ENCODE peak calls at places on chromosomes 13 and 19, in five cellular contexts. One of them, this sample, is unnamed. For H3K36me3, the result is how much of the 10 kb centered on the place peaks cover.

GRCh38 chr13:80509264-80509663 is 168.3 kb upstream of the SPRY2 start:
- DNase-seq in transverse colon: no peak
- DNase-seq in breast epithelium: no peak
- DNase-seq in H1: no peak
- DNase-seq in K562: no peak
- DNase-seq in this sample: no peak

GRCh38 chr13:31015207-31015606 is 82.8 kb downstream of the TEX26 start:
- DNase-seq in transverse colon: no peak
- DNase-seq in breast epithelium: no peak
- DNase-seq in H1: no peak
- DNase-seq in K562: no peak
- DNase-seq in this sample: no peak

GRCh38 chr19:34418300-34418699 is 9.9 kb upstream of the UBA2 start:
- DNase-seq in transverse colon: no peak
- DNase-seq in breast epithelium: no peak
- DNase-seq in H1: no peak
- DNase-seq in K562: no peak
- DNase-seq in this sample: no peak

GRCh38 chr19:661427-662196 is 1.4 kb downstream of the RNF126 start:
- DNase-seq in transverse colon: peak
- DNase-seq in breast epithelium: no peak
- DNase-seq in H1: no peak
- DNase-seq in K562: peak
- DNase-seq in this sample: peak

GRCh38 chr13:104773775-104774174 is 1707.6 kb upstream of the SLC10A2 start:
- DNase-seq in transverse colon: no peak
- DNase-seq in breast epithelium: no peak
- DNase-seq in H1: peak
- DNase-seq in K562: peak
- DNase-seq in this sample: no peak

GRCh38 chr13:30172593-30173300 is 134.6 kb downstream of the KATNAL1 start:
- DNase-seq in transverse colon: no peak
- DNase-seq in breast epithelium: no peak
- DNase-seq in H1: no peak
- DNase-seq in K562: no peak
- DNase-seq in this sample: no peak

GRCh38 chr13:85412448-85412847 is 386.8 kb downstream of the SLITRK6 start:
- DNase-seq in transverse colon: no peak
- DNase-seq in breast epithelium: no peak
- DNase-seq in H1: no peak
- DNase-seq in K562: no peak
- DNase-seq in this sample: no peak

GRCh38 chr19:35946203-35946602 is 10.0 kb downstream of the LRFN3 start:
- DNase-seq in transverse colon: no peak
- DNase-seq in breast epithelium: no peak
- DNase-seq in H1: no peak
- DNase-seq in K562: no peak
- DNase-seq in this sample: no peak

GRCh38 chr19:49335071-49335783 is at the start of gene CD37:
- DNase-seq in transverse colon: peak
- DNase-seq in breast epithelium: peak
- DNase-seq in H1: no peak
- DNase-seq in K562: peak
- DNase-seq in this sample: peak

GRCh38 chr19:44552324-44552723 is 22.8 kb upstream of the CEACAM20 start:
- DNase-seq in transverse colon: peak
- DNase-seq in breast epithelium: no peak
- DNase-seq in H1: peak
- DNase-seq in K562: peak
- DNase-seq in this sample: no peak

GRCh38 chr13:105058517-105058916 is 1476.9 kb downstream of the EFNB2 start:
- DNase-seq in transverse colon: no peak
- DNase-seq in breast epithelium: no peak
- DNase-seq in H1: no peak
- DNase-seq in K562: no peak
- DNase-seq in this sample: no peak

GRCh38 chr19:15900504-15900903 is 2.6 kb upstream of the CYP4F2 start:
- DNase-seq in transverse colon: no peak
- DNase-seq in breast epithelium: no peak
- DNase-seq in H1: no peak
- DNase-seq in K562: no peak
- DNase-seq in this sample: no peak

GRCh38 chr13:79874396-79875360 is 393.7 kb downstream of the NDFIP2 start:
- DNase-seq in transverse colon: no peak
- DNase-seq in breast epithelium: no peak
- DNase-seq in H1: no peak
- DNase-seq in K562: no peak
- DNase-seq in this sample: no peak

GRCh38 chr13:105202384-105202783 is 1333.1 kb downstream of the EFNB2 start:
- DNase-seq in transverse colon: no peak
- DNase-seq in breast epithelium: no peak
- DNase-seq in H1: no peak
- DNase-seq in K562: no peak
- DNase-seq in this sample: no peak

GRCh38 chr13:30934803-30935202 is 2.3 kb downstream of the TEX26 start:
- DNase-seq in transverse colon: no peak
- DNase-seq in breast epithelium: no peak
- DNase-seq in H1: no peak
- DNase-seq in K562: no peak
- DNase-seq in this sample: no peak

GRCh38 chr13:33745370-33746324 is 72.3 kb upstream of the RFC3 start:
- DNase-seq in transverse colon: peak
- DNase-seq in breast epithelium: no peak
- DNase-seq in H1: no peak
- DNase-seq in K562: no peak
- DNase-seq in this sample: no peak

GRCh38 chr19:42175952-42176648 is 41.4 kb downstream of the DEDD2 start:
- DNase-seq in transverse colon: no peak
- DNase-seq in breast epithelium: no peak
- DNase-seq in H1: no peak
- DNase-seq in K562: no peak
- DNase-seq in this sample: no peak

GRCh38 chr13:39655041-39655568 is 357 bp upstream of the COG6 start:
- DNase-seq in transverse colon: no peak
- DNase-seq in breast epithelium: no peak
- DNase-seq in H1: no peak
- DNase-seq in K562: peak
- DNase-seq in this sample: no peak

GRCh38 chr19:36688058-36688457 is 646 bp downstream of the ZNF567 start:
- DNase-seq in transverse colon: no peak
- DNase-seq in breast epithelium: no peak
- DNase-seq in H1: no peak
- DNase-seq in K562: no peak
- DNase-seq in this sample: no peak

GRCh38 chr13:28299941-28300340 is 161.6 kb downstream of the PAN3 start:
- DNase-seq in transverse colon: no peak
- DNase-seq in breast epithelium: no peak
- DNase-seq in H1: no peak
- DNase-seq in K562: no peak
- DNase-seq in this sample: no peak

GRCh38 chr19:11338569-11339253 is 746 bp downstream of the RAB3D start:
- DNase-seq in transverse colon: no peak
- DNase-seq in breast epithelium: no peak
- DNase-seq in H1: no peak
- DNase-seq in K562: no peak
- DNase-seq in this sample: no peak

GRCh38 chr19:39845621-39846175 is 481 bp downstream of the FBL start:
- DNase-seq in transverse colon: no peak
- DNase-seq in breast epithelium: no peak
- DNase-seq in H1: no peak
- DNase-seq in K562: peak
- DNase-seq in this sample: no peak

GRCh38 chr13:28046981-28047380 is 53.4 kb downstream of the FLT3 start:
- DNase-seq in transverse colon: no peak
- DNase-seq in breast epithelium: no peak
- DNase-seq in H1: no peak
- DNase-seq in K562: no peak
- DNase-seq in this sample: no peak

GRCh38 chr13:99693351-99693750 is 192.1 kb downstream of the TM9SF2 start:
- DNase-seq in transverse colon: no peak
- DNase-seq in breast epithelium: no peak
- DNase-seq in H1: no peak
- DNase-seq in K562: peak
- DNase-seq in this sample: no peak

GRCh38 chr13:106182404-106182803 is 353.1 kb downstream of the EFNB2 start:
- DNase-seq in transverse colon: no peak
- DNase-seq in breast epithelium: no peak
- DNase-seq in H1: no peak
- DNase-seq in K562: no peak
- DNase-seq in this sample: no peak

GRCh38 chr19:33302974-33303790 is 848 bp upstream of the CEBPA start:
- DNase-seq in transverse colon: peak
- DNase-seq in breast epithelium: peak
- DNase-seq in H1: peak
- DNase-seq in K562: no peak
- DNase-seq in this sample: peak

GRCh38 chr19:7622933-7623685 is 6.2 kb downstream of the XAB2 start:
- DNase-seq in transverse colon: no peak
- DNase-seq in breast epithelium: no peak
- DNase-seq in H1: peak
- DNase-seq in K562: peak
- DNase-seq in this sample: no peak

GRCh38 chr13:99978781-99979452 is 2.7 kb upstream of the ZIC2 start:
- DNase-seq in transverse colon: no peak
- DNase-seq in breast epithelium: no peak
- DNase-seq in H1: peak
- DNase-seq in K562: no peak
- DNase-seq in this sample: no peak

GRCh38 chr19:36573948-36574726 is 1.0 kb upstream of the ZNF529 start:
- DNase-seq in transverse colon: peak
- DNase-seq in breast epithelium: no peak
- DNase-seq in H1: no peak
- DNase-seq in K562: peak
- DNase-seq in this sample: no peak

GRCh38 chr19:45169602-45170001 is 8.4 kb downstream of the TRAPPC6A start:
- DNase-seq in transverse colon: no peak
- DNase-seq in breast epithelium: no peak
- DNase-seq in H1: no peak
- DNase-seq in K562: no peak
- DNase-seq in this sample: no peak

GRCh38 chr19:50496189-50497029 is 14.6 kb downstream of the JOSD2 start:
- DNase-seq in transverse colon: no peak
- DNase-seq in breast epithelium: no peak
- DNase-seq in H1: no peak
- DNase-seq in K562: no peak
- DNase-seq in this sample: peak

GRCh38 chr19:4075373-4075772 is 8.7 kb upstream of the ZBTB7A start:
- DNase-seq in transverse colon: no peak
- DNase-seq in breast epithelium: no peak
- DNase-seq in H1: no peak
- DNase-seq in K562: no peak
- DNase-seq in this sample: no peak

GRCh38 chr19:53977991-53978731 is 13.3 kb upstream of the CACNG6 start:
- DNase-seq in transverse colon: no peak
- DNase-seq in breast epithelium: no peak
- DNase-seq in H1: peak
- DNase-seq in K562: peak
- DNase-seq in this sample: no peak

GRCh38 chr13:28741080-28741479 is 22.3 kb upstream of the SLC46A3 start:
- DNase-seq in transverse colon: no peak
- DNase-seq in breast epithelium: no peak
- DNase-seq in H1: no peak
- DNase-seq in K562: no peak
- DNase-seq in this sample: no peak

GRCh38 chr13:49450105-49450819 is 6.2 kb downstream of the SETDB2 start:
- DNase-seq in transverse colon: no peak
- DNase-seq in breast epithelium: no peak
- DNase-seq in H1: no peak
- DNase-seq in K562: no peak
- DNase-seq in this sample: no peak

GRCh38 chr19:5592531-5592930 is 24.8 kb upstream of the TINCR start:
- DNase-seq in transverse colon: no peak
- DNase-seq in breast epithelium: no peak
- DNase-seq in H1: no peak
- DNase-seq in K562: no peak
- DNase-seq in this sample: peak
- H3K36me3 ChIP-seq in transverse colon: half or more
- H3K36me3 ChIP-seq in breast epithelium: under half
- H3K36me3 ChIP-seq in H1: half or more
- H3K36me3 ChIP-seq in K562: half or more
- H3K36me3 ChIP-seq in this sample: half or more

DNA sequence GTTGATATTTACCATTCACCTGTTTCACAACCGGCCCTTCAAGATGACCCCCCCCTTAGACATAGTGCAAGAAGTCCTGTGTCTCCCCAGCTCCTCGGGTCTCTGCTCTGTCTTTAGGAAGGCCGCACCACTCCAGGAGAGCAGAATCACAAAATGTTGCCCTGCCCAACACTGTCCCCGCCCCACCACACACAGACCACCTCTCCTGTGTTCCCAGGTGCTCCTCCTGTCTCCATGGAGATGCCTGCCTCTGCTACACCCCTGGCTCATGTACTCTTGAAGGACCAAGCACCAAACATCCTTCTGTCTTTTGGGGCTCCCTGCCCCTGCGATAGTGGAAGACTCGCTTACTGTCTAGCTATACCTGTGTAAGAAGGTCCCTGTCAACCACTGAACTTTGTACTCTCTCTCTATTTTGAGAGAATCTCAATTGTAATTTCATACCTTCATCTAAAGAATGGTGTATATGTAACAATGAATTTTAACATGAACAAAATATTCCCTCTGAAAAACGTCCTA is 9.6 kb upstream of the TNFRSF19 start:
- DNase-seq in transverse colon: no peak
- DNase-seq in breast epithelium: no peak
- DNase-seq in H1: no peak
- DNase-seq in K562: no peak
- DNase-seq in this sample: no peak
- TF ChIP-seq POLR2AphosphoS5 in transverse colon: no peak
- TF ChIP-seq POLR2AphosphoS5 in breast epithelium: no peak
- TF ChIP-seq POLR2AphosphoS5 in H1: no peak
- TF ChIP-seq POLR2AphosphoS5 in K562: no peak
- TF ChIP-seq POLR2AphosphoS5 in this sample: no peak

GRCh38 chr19:57578487-57579205 is at the start of gene ZNF416:
- DNase-seq in transverse colon: peak
- DNase-seq in breast epithelium: peak
- DNase-seq in H1: peak
- DNase-seq in K562: peak
- DNase-seq in this sample: peak
- TF ChIP-seq POLR2A in transverse colon: no peak
- TF ChIP-seq POLR2A in breast epithelium: no peak
- TF ChIP-seq POLR2A in H1: no peak
- TF ChIP-seq POLR2A in K562: no peak
- TF ChIP-seq POLR2A in this sample: no peak

GRCh38 chr19:47070756-47071155 is 22.3 kb upstream of the TMEM160 start:
- DNase-seq in transverse colon: no peak
- DNase-seq in breast epithelium: no peak
- DNase-seq in H1: no peak
- DNase-seq in K562: no peak
- DNase-seq in this sample: no peak

GRCh38 chr19:47074621-47075020 is 26.2 kb upstream of the TMEM160 start:
- DNase-seq in transverse colon: no peak
- DNase-seq in breast epithelium: no peak
- DNase-seq in H1: no peak
- DNase-seq in K562: no peak
- DNase-seq in this sample: no peak

GRCh38 chr19:47073574-47073973 is 25.1 kb upstream of the TMEM160 start:
- DNase-seq in transverse colon: no peak
- DNase-seq in breast epithelium: no peak
- DNase-seq in H1: no peak
- DNase-seq in K562: no peak
- DNase-seq in this sample: no peak

GRCh38 chr19:47071731-47072130 is 23.3 kb upstream of the TMEM160 start:
- DNase-seq in transverse colon: no peak
- DNase-seq in breast epithelium: no peak
- DNase-seq in H1: no peak
- DNase-seq in K562: no peak
- DNase-seq in this sample: no peak

GRCh38 chr19:47072323-47072722 is 23.9 kb upstream of the TMEM160 start:
- DNase-seq in transverse colon: no peak
- DNase-seq in breast epithelium: no peak
- DNase-seq in H1: no peak
- DNase-seq in K562: no peak
- DNase-seq in this sample: no peak
- H3K36me3 ChIP-seq in transverse colon: under half
- H3K36me3 ChIP-seq in breast epithelium: under half
- H3K36me3 ChIP-seq in H1: half or more
- H3K36me3 ChIP-seq in K562: half or more
- H3K36me3 ChIP-seq in this sample: half or more